ENCODE peak calls at places on chromosome 20, in seven cellular contexts. S is ureter, D is astrocyte of the spinal cord, W is astrocyte of the hippocampus, X is fibroblast of mammary gland, U is head of caudate nucleus, N is DMS153. I is an unnamed sample.

GRCh38 chr20:7503501-7503900 is 436.8 kb downstream of the HAO1 start:
- DNase-seq in S (no peak), D (no peak), W (no peak), X (peak; percentile 7), U (no peak), N (no peak), I (no peak)

GRCh38 chr20:36848078-36848660 is 27.8 kb upstream of the TLDC2 start:
- DNase-seq in S (peak; percentile 73), D (peak; percentile 88), W (peak; percentile 74), X (peak; percentile 96), U (no peak), N (no peak), I (no peak)

GRCh38 chr20:51384854-51385253 is 157.7 kb downstream of the NFATC2 start:
- DNase-seq in S (no peak), D (no peak), W (no peak), X (no peak), U (no peak), N (no peak), I (no peak)

GRCh38 chr20:43458422-43458924 is 777 bp downstream of the SRSF6 start:
- DNase-seq in S (no peak), D (no peak), W (no peak), X (no peak), U (no peak), N (no peak), I (no peak)

GRCh38 chr20:25017257-25017803 is 24.8 kb upstream of the APMAP start:
- DNase-seq in S (peak; percentile 66), D (no peak), W (no peak), X (no peak), U (no peak), N (peak; percentile 84), I (no peak)

GRCh38 chr20:36929691-36930090 is 21.8 kb downstream of the SAMHD1 start:
- DNase-seq in S (no peak), D (no peak), W (no peak), X (no peak), U (no peak), N (no peak), I (no peak)

GRCh38 chr20:43409041-43409913 is 48.4 kb upstream of the SRSF6 start:
- DNase-seq in S (no peak), D (peak; percentile 20), W (peak; percentile 49), X (peak; percentile 53), U (no peak), N (peak; percentile 23), I (no peak)

GRCh38 chr20:58099291-58099915 is 129.1 kb downstream of the ANKRD60 start:
- DNase-seq in S (no peak), D (no peak), W (no peak), X (no peak), U (no peak), N (no peak), I (no peak)

GRCh38 chr20:45359069-45359405 is 3.9 kb upstream of the SYS1 start:
- DNase-seq in S (no peak), D (peak; percentile 85), W (peak; percentile 91), X (peak; percentile 81), U (no peak), N (no peak), I (no peak)

GRCh38 chr20:64108731-64109389 is 1.5 kb upstream of the NPBWR2 start:
- DNase-seq in S (peak; percentile 41), D (no peak), W (no peak), X (no peak), U (no peak), N (no peak), I (peak; percentile 65)

GRCh38 chr20:45308078-45308778 is at the start of gene MATN4:
- DNase-seq in S (no peak), D (no peak), W (no peak), X (no peak), U (no peak), N (peak; percentile 12), I (no peak)

GRCh38 chr20:50304883-50305635 is 114.4 kb downstream of the CEBPB start:
- DNase-seq in S (peak; percentile 74), D (peak; percentile 70), W (peak; percentile 49), X (peak; percentile 100), U (no peak), N (no peak), I (no peak)

GRCh38 chr20:35541118-35541782 is 628 bp upstream of the ERGIC3 start:
- DNase-seq in S (no peak), D (no peak), W (no peak), X (no peak), U (no peak), N (no peak), I (no peak)

GRCh38 chr20:24522452-24523330 is 53.3 kb downstream of the SYNDIG1 start:
- DNase-seq in S (no peak), D (peak; percentile 34), W (peak; percentile 20), X (no peak), U (no peak), N (no peak), I (no peak)

GRCh38 chr20:60034231-60035110 is 76.2 kb downstream of the CDH26 start:
- DNase-seq in S (no peak), D (no peak), W (peak; percentile 58), X (no peak), U (no peak), N (no peak), I (no peak)

GRCh38 chr20:46230811-46231282 is 77.5 kb downstream of the CDH22 start:
- DNase-seq in S (no peak), D (peak; percentile 39), W (peak; percentile 76), X (peak; percentile 30), U (no peak), N (no peak), I (no peak)

GRCh38 chr20:39630215-39630614 is 668.1 kb downstream of the DHX35 start:
- DNase-seq in S (no peak), D (no peak), W (no peak), X (peak; percentile 55), U (no peak), N (peak; percentile 56), I (no peak)

GRCh38 chr20:54680439-54680838 is 205.0 kb downstream of the DOK5 start:
- DNase-seq in S (no peak), D (no peak), W (no peak), X (no peak), U (no peak), N (no peak), I (no peak)

GRCh38 chr20:17449039-17449438 is 82.1 kb downstream of the BFSP1 start:
- DNase-seq in S (no peak), D (no peak), W (no peak), X (no peak), U (no peak), N (no peak), I (no peak)

GRCh38 chr20:2814587-2815051 is at the start of gene C20orf141:
- DNase-seq in S (peak; percentile 46), D (peak; percentile 97), W (peak; percentile 91), X (peak; percentile 100), U (no peak), N (no peak), I (peak; percentile 55)

GRCh38 chr20:47907031-47907670 is 121.9 kb upstream of the SULF2 start:
- DNase-seq in S (no peak), D (no peak), W (no peak), X (no peak), U (peak; percentile 46), N (no peak), I (no peak)

GRCh38 chr20:39935921-39936320 is 753.1 kb downstream of the MAFB start:
- DNase-seq in S (no peak), D (no peak), W (no peak), X (peak; percentile 3), U (no peak), N (no peak), I (no peak)

GRCh38 chr20:22768266-22768665 is 183.9 kb upstream of the FOXA2 start:
- DNase-seq in S (no peak), D (no peak), W (no peak), X (peak; percentile 56), U (no peak), N (no peak), I (no peak)

GRCh38 chr20:59173938-59174496 is 10.4 kb downstream of the ZNF831 start:
- DNase-seq in S (no peak), D (no peak), W (no peak), X (no peak), U (no peak), N (no peak), I (no peak)

GRCh38 chr20:23629017-23629541 is 8.7 kb downstream of the CST3 start:
- DNase-seq in S (no peak), D (peak; percentile 89), W (peak; percentile 88), X (peak; percentile 91), U (no peak), N (no peak), I (no peak)

GRCh38 chr20:49603209-49603627 is 35.3 kb upstream of the PTGIS start:
- DNase-seq in S (no peak), D (peak; percentile 36), W (peak; percentile 41), X (peak; percentile 56), U (no peak), N (no peak), I (no peak)

GRCh38 chr20:23513164-23513563 is 22.2 kb downstream of the CST8 start:
- DNase-seq in S (no peak), D (no peak), W (no peak), X (no peak), U (no peak), N (no peak), I (no peak)

GRCh38 chr20:11847827-11848226 is 69.9 kb upstream of the BTBD3 start:
- DNase-seq in S (no peak), D (no peak), W (no peak), X (no peak), U (no peak), N (no peak), I (no peak)

GRCh38 chr20:48783533-48784272 is 44.1 kb downstream of the PREX1 start:
- DNase-seq in S (no peak), D (peak; percentile 75), W (peak; percentile 54), X (no peak), U (no peak), N (no peak), I (no peak)

GRCh38 chr20:23039885-23040508 is 4.9 kb downstream of the SSTR4 start:
- DNase-seq in S (no peak), D (no peak), W (no peak), X (no peak), U (no peak), N (no peak), I (peak; percentile 32)